ENCODE peak calls at places on chromosomes 16 and 17, in seven cellular contexts. H, V, S, G, E, U and Q are unnamed samples. For H3K4me1, the result is how much of the 10 kb centered on the place peaks cover.

GRCh38 chr16:51150894-51151320 is at the start of gene SALL1:
- DNase-seq in H (peak), V (no peak), S (no peak), G (no peak), E (no peak), U (no peak), Q (no peak)

GRCh38 chr17:44655983-44656700 is at the start of gene MEIOC:
- DNase-seq in H (no peak), V (no peak), S (peak), G (peak), E (no peak), U (no peak), Q (no peak)

GRCh38 chr16:9008335-9009260 is 44.9 kb upstream of the USP7 start:
- DNase-seq in H (peak), V (peak), S (peak), G (peak), E (peak), U (peak), Q (peak)

GRCh38 chr16:68399456-68399855 is 48.9 kb downstream of the SMPD3 start:
- DNase-seq in H (no peak), V (no peak), S (no peak), G (no peak), E (no peak), U (no peak), Q (no peak)

GRCh38 chr16:19555938-19556778 is 655 bp downstream of the VPS35L start:
- DNase-seq in H (no peak), V (no peak), S (peak), G (no peak), E (no peak), U (no peak), Q (peak)

GRCh38 chr17:17129466-17129865 is 76.7 kb downstream of the PLD6 start:
- DNase-seq in H (no peak), V (no peak), S (no peak), G (no peak), E (no peak), U (no peak), Q (no peak)

GRCh38 chr17:82065638-82066303 is at the start of gene DUS1L:
- DNase-seq in H (peak), V (no peak), S (no peak), G (peak), E (no peak), U (peak), Q (peak)

GRCh38 chr16:57060323-57061083 is 31.9 kb upstream of the CPNE2 start:
- DNase-seq in H (no peak), V (no peak), S (no peak), G (no peak), E (no peak), U (no peak), Q (no peak)

GRCh38 chr16:1830213-1830612 is 3.2 kb downstream of the FAHD1 start:
- DNase-seq in H (no peak), V (no peak), S (no peak), G (peak), E (no peak), U (no peak), Q (no peak)

GRCh38 chr17:38705803-38706624 is 941 bp downstream of the MLLT6 start:
- DNase-seq in H (peak), V (peak), S (no peak), G (peak), E (peak), U (peak), Q (peak)

GRCh38 chr16:83475108-83475507 is 332.7 kb upstream of the HSBP1 start:
- DNase-seq in H (no peak), V (no peak), S (no peak), G (no peak), E (no peak), U (no peak), Q (no peak)

GRCh38 chr17:30969989-30970680 is 704 bp upstream of the RNF135 start:
- DNase-seq in H (no peak), V (peak), S (no peak), G (peak), E (peak), U (no peak), Q (no peak)

GRCh38 chr16:18931756-18932155 is 5.5 kb upstream of the SMG1 start:
- DNase-seq in H (no peak), V (no peak), S (no peak), G (peak), E (no peak), U (no peak), Q (peak)

GRCh38 chr17:51085150-51085805 is 35.4 kb downstream of the SPAG9 start:
- DNase-seq in H (no peak), V (no peak), S (no peak), G (no peak), E (no peak), U (no peak), Q (no peak)

GRCh38 chr17:4248504-4249277 is 15.1 kb downstream of the ANKFY1 start:
- DNase-seq in H (no peak), V (no peak), S (no peak), G (no peak), E (peak), U (no peak), Q (no peak)

GRCh38 chr16:49839462-49839825 is 16.5 kb downstream of the ZNF423 start:
- DNase-seq in H (no peak), V (no peak), S (no peak), G (no peak), E (no peak), U (no peak), Q (no peak)
- H3K4me1 ChIP-seq in H (under half), V (under half), S (under half), G (under half), E (under half), U (under half), Q (half or more)

DNA sequence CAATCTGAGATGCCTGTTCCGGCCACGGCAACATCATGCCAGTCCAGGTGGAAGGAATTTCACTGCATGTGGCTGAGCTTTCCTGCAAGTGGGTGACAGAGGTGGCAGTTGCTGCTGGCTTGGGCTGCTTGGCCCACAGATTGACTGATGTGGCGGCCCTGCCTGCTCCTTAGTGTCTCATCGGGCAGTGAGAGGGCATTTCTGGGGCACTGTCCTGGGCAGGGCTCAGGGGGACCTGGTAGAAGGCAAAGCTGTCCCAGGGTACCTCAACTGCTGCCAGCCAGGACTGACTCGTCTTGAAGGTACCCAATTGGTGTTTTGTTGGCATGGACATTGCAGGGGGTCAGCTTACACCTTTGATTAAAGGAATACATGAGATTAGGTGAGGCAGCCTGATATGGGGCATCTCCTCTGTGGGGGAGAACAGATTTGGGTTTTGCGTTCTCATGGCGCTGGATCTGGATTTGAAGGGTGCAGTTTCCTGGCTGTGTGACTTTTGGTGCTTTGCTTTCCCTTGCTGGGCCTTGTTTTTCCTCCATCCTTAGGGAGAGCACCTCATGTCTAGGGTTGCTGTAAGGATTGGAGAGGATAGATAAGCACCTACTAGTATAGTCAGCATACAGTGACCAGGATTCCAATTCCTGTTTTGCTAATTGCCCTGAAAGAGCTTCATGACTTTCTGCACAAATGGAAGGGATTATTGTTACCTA is 5.4 kb downstream of the CMIP start:
- DNase-seq in H (no peak), V (no peak), S (no peak), G (no peak), E (no peak), U (no peak), Q (no peak)
- H3K4me1 ChIP-seq in H (under half), V (under half), S (under half), G (half or more), E (under half), U (under half), Q (half or more)

GRCh38 chr17:80990921-80991644 is 558 bp upstream of the CHMP6 start:
- DNase-seq in H (peak), V (no peak), S (no peak), G (no peak), E (no peak), U (no peak), Q (no peak)

GRCh38 chr17:80995131-80995530 is 3.5 kb downstream of the CHMP6 start:
- DNase-seq in H (no peak), V (no peak), S (no peak), G (no peak), E (no peak), U (no peak), Q (no peak)

GRCh38 chr17:80992077-80992947 is 671 bp downstream of the CHMP6 start:
- DNase-seq in H (peak), V (no peak), S (no peak), G (no peak), E (no peak), U (no peak), Q (no peak)

GRCh38 chr17:80991645-80992076 is at the start of gene CHMP6:
- DNase-seq in H (peak), V (peak), S (no peak), G (peak), E (peak), U (peak), Q (peak)

GRCh38 chr17:80992948-80993624 is 1.4 kb downstream of the CHMP6 start:
- DNase-seq in H (peak), V (no peak), S (no peak), G (no peak), E (no peak), U (no peak), Q (no peak)
- H3K4me1 ChIP-seq in H (under half), V (under half), S (under half), G (under half), E (under half), U (under half), Q (under half)

DNA sequence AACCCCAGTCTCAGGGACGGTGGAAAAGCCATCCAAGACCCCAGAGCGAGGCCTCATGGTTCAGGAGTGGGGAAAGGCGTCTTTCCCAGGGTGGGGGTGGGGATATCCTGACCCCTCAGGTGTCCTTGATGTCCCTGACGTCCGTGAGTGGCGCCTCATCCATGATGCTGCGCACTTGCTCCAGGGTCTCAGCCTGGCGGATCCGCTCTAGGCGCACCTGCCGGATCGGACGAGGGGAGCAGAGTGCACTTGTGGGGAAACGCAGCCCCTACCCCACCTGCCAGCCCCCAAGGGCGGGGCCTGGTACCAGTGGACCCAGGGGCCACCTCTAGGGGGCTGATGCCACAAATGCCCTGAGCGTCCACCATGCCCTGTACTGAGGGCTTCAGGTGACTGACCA is 20.2 kb downstream of the RABEP2 start:
- DNase-seq in H (no peak), V (no peak), S (no peak), G (no peak), E (no peak), U (no peak), Q (no peak)
- H3K4me1 ChIP-seq in H (under half), V (under half), S (under half), G (under half), E (under half), U (under half), Q (under half)

DNA sequence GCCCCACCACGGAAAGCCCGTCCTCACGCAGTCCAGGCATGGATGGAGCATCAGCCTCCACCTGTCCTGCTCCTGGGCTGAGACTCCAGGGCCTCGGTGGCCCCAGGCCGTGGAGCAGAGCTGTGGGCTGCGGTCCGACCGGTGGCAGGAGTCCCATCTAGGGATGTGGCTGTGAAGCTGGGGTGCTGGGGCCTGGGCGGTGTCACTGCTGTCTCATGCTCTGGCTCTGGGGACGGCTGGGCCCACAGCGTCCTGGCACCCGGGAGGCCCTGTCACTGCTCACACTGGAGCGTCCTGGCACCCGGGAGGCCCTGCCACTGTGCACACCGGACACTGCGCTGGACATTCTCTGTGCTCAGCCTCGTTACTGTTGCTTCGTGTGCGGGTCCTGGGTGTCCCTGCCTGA is 8.4 kb downstream of the BAIAP2 start:
- DNase-seq in H (no peak), V (no peak), S (no peak), G (no peak), E (no peak), U (no peak), Q (peak)
- H3K4me1 ChIP-seq in H (under half), V (under half), S (under half), G (under half), E (half or more), U (under half), Q (half or more)